ENCODE peak calls at places on chromosomes 12 and 14, in six cellular contexts. F, Y, K, U, V and J are unnamed samples.

GRCh38 chr12:70933133-70933532 is 12.6 kb upstream of the PTPRR start:
- DNase-seq in F (no peak), Y (no peak), K (no peak), U (no peak), V (no peak), J (no peak)

GRCh38 chr14:91270619-91271018 is 26.1 kb upstream of the GPR68 start:
- DNase-seq in F (no peak), Y (no peak), K (no peak), U (no peak), V (peak), J (no peak)

GRCh38 chr12:57272337-57273151 is 21.6 kb upstream of the STAC3 start:
- DNase-seq in F (no peak), Y (no peak), K (no peak), U (no peak), V (peak), J (no peak)

GRCh38 chr12:58920102-58920955 is at the start of gene LRIG3:
- DNase-seq in F (no peak), Y (no peak), K (peak), U (peak), V (peak), J (peak)

GRCh38 chr12:50620050-50620974 is 115.5 kb downstream of the DIP2B start:
- DNase-seq in F (no peak), Y (no peak), K (no peak), U (no peak), V (no peak), J (no peak)

GRCh38 chr12:93572712-93573551 is 457 bp downstream of the SOCS2 start:
- DNase-seq in F (no peak), Y (no peak), K (peak), U (peak), V (peak), J (peak)

GRCh38 chr14:69506241-69506595 is 21.7 kb downstream of the PLEKHD1 start:
- DNase-seq in F (no peak), Y (no peak), K (no peak), U (peak), V (no peak), J (peak)

GRCh38 chr12:108650083-108650482 is 16.4 kb upstream of the SELPLG start:
- DNase-seq in F (no peak), Y (no peak), K (no peak), U (no peak), V (no peak), J (no peak)

GRCh38 chr12:92987362-92987761 is 58.3 kb upstream of the EEA1 start:
- DNase-seq in F (peak), Y (no peak), K (peak), U (no peak), V (peak), J (peak)